ENCODE peak calls at places on chromosome 20, in seven cellular contexts. One of them, this sample, is unnamed.

GRCh38 chr20:18628330-18628941 is 40.6 kb downstream of the DTD1 start:
- DNase-seq in HCT116: no peak
- DNase-seq in IMR-90: no peak
- DNase-seq in esophagus squamous epithelium: no peak
- DNase-seq in spleen: no peak
- DNase-seq in adrenal gland: no peak
- DNase-seq in transverse colon: peak; percentile 17
- DNase-seq in this sample: peak; percentile 34

GRCh38 chr20:4040283-4041179 is 25.2 kb upstream of the RNF24 start:
- DNase-seq in HCT116: no peak
- DNase-seq in IMR-90: no peak
- DNase-seq in esophagus squamous epithelium: no peak
- DNase-seq in spleen: no peak
- DNase-seq in adrenal gland: no peak
- DNase-seq in transverse colon: peak; percentile 29
- DNase-seq in this sample: peak; percentile 22

GRCh38 chr20:39624316-39624715 is 662.2 kb downstream of the DHX35 start:
- DNase-seq in HCT116: no peak
- DNase-seq in IMR-90: no peak
- DNase-seq in esophagus squamous epithelium: no peak
- DNase-seq in spleen: no peak
- DNase-seq in adrenal gland: no peak
- DNase-seq in transverse colon: no peak
- DNase-seq in this sample: no peak

GRCh38 chr20:44566018-44566417 is 16.4 kb upstream of the PKIG start:
- DNase-seq in HCT116: no peak
- DNase-seq in IMR-90: no peak
- DNase-seq in esophagus squamous epithelium: no peak
- DNase-seq in spleen: no peak
- DNase-seq in adrenal gland: no peak
- DNase-seq in transverse colon: no peak
- DNase-seq in this sample: no peak

GRCh38 chr20:34058831-34059230 is 53.2 kb downstream of the EIF2S2 start:
- DNase-seq in HCT116: no peak
- DNase-seq in IMR-90: peak; percentile 23
- DNase-seq in esophagus squamous epithelium: no peak
- DNase-seq in spleen: no peak
- DNase-seq in adrenal gland: no peak
- DNase-seq in transverse colon: no peak
- DNase-seq in this sample: no peak

GRCh38 chr20:58673119-58673518 is 19.5 kb upstream of the NPEPL1 start:
- DNase-seq in HCT116: no peak
- DNase-seq in IMR-90: no peak
- DNase-seq in esophagus squamous epithelium: no peak
- DNase-seq in spleen: no peak
- DNase-seq in adrenal gland: peak; percentile 61
- DNase-seq in transverse colon: no peak
- DNase-seq in this sample: no peak

GRCh38 chr20:57879437-57880115 is 169.8 kb upstream of the PMEPA1 start:
- DNase-seq in HCT116: no peak
- DNase-seq in IMR-90: no peak
- DNase-seq in esophagus squamous epithelium: no peak
- DNase-seq in spleen: no peak
- DNase-seq in adrenal gland: no peak
- DNase-seq in transverse colon: no peak
- DNase-seq in this sample: no peak

GRCh38 chr20:41978246-41978790 is 360.1 kb upstream of the CHD6 start:
- DNase-seq in HCT116: no peak
- DNase-seq in IMR-90: no peak
- DNase-seq in esophagus squamous epithelium: no peak
- DNase-seq in spleen: no peak
- DNase-seq in adrenal gland: no peak
- DNase-seq in transverse colon: no peak
- DNase-seq in this sample: no peak

GRCh38 chr20:17735959-17736621 is 36.3 kb downstream of the BANF2 start:
- DNase-seq in HCT116: no peak
- DNase-seq in IMR-90: peak; percentile 26
- DNase-seq in esophagus squamous epithelium: no peak
- DNase-seq in spleen: no peak
- DNase-seq in adrenal gland: no peak
- DNase-seq in transverse colon: no peak
- DNase-seq in this sample: no peak

GRCh38 chr20:21265457-21266190 is 37.5 kb upstream of the XRN2 start:
- DNase-seq in HCT116: no peak
- DNase-seq in IMR-90: no peak
- DNase-seq in esophagus squamous epithelium: no peak
- DNase-seq in spleen: no peak
- DNase-seq in adrenal gland: no peak
- DNase-seq in transverse colon: no peak
- DNase-seq in this sample: no peak

GRCh38 chr20:63295422-63295821 is 2.4 kb downstream of the COL20A1 start:
- DNase-seq in HCT116: no peak
- DNase-seq in IMR-90: no peak
- DNase-seq in esophagus squamous epithelium: no peak
- DNase-seq in spleen: no peak
- DNase-seq in adrenal gland: no peak
- DNase-seq in transverse colon: no peak
- DNase-seq in this sample: no peak

GRCh38 chr20:62761058-62761758 is 35.1 kb upstream of the MRGBP start:
- DNase-seq in HCT116: no peak
- DNase-seq in IMR-90: no peak
- DNase-seq in esophagus squamous epithelium: no peak
- DNase-seq in spleen: peak; percentile 59
- DNase-seq in adrenal gland: no peak
- DNase-seq in transverse colon: no peak
- DNase-seq in this sample: no peak

GRCh38 chr20:48574383-48574782 is 253.4 kb downstream of the PREX1 start:
- DNase-seq in HCT116: peak; percentile 67
- DNase-seq in IMR-90: no peak
- DNase-seq in esophagus squamous epithelium: no peak
- DNase-seq in spleen: no peak
- DNase-seq in adrenal gland: no peak
- DNase-seq in transverse colon: no peak
- DNase-seq in this sample: no peak

GRCh38 chr20:41411458-41411857 is 44.8 kb upstream of the EMILIN3 start:
- DNase-seq in HCT116: no peak
- DNase-seq in IMR-90: peak; percentile 28
- DNase-seq in esophagus squamous epithelium: no peak
- DNase-seq in spleen: no peak
- DNase-seq in adrenal gland: no peak
- DNase-seq in transverse colon: no peak
- DNase-seq in this sample: no peak

GRCh38 chr20:64242003-64242796 is 13.3 kb upstream of the PCMTD2 start:
- DNase-seq in HCT116: no peak
- DNase-seq in IMR-90: no peak
- DNase-seq in esophagus squamous epithelium: no peak
- DNase-seq in spleen: peak; percentile 54
- DNase-seq in adrenal gland: no peak
- DNase-seq in transverse colon: no peak
- DNase-seq in this sample: no peak

DNA sequence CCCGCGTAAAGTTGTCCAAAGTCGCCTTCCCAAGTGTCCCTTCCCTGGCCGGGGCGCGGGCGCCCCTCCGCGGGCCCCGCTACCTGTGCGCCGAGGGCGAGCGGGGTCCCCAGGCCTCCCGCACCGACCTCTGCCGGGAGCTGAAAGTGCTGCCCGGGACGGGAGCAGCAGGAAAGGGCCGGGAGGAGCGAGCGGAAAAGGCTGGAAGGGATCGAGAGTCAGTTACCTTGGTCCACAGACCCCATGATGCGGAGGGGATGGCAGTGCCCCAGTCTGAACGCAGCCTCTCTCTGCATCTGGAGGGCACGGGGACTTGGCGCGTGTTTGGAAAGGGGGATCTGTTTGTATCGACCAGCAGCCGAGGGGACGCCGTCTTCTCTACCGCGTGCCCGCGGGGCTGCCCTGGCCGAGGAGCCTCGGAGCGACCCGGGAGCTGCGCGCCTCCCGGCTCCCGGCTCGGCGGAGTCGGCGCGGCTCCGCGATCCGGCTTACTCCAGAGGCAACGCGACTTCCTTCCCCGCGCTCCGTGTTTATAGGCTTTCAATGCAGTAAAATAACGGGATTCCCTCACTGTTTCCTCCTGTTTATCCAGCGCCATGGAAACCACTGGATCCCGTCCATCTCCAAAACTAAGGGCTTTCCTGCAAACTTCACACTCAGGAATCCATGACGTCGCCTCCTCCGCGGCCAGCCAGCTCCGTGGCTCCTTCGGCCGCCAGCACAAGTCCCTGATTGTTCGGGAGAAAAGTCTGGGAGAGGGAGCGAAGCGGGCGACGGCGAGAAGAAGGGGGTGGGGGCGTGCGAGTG is 20.0 kb upstream of the NFATC2 start:
- DNase-seq in HCT116: peak; percentile 26
- DNase-seq in IMR-90: peak; percentile 95
- DNase-seq in esophagus squamous epithelium: no peak
- DNase-seq in spleen: peak; percentile 77
- DNase-seq in adrenal gland: peak; percentile 85
- DNase-seq in transverse colon: peak; percentile 71
- DNase-seq in this sample: peak; percentile 75
- TF ChIP-seq POLR2A in HCT116: no peak
- TF ChIP-seq POLR2A in IMR-90: peak; percentile 97
- TF ChIP-seq POLR2A in esophagus squamous epithelium: peak; percentile 67
- TF ChIP-seq POLR2A in spleen: peak; percentile 23
- TF ChIP-seq POLR2A in adrenal gland: no peak
- TF ChIP-seq POLR2A in transverse colon: peak; percentile 82
- TF ChIP-seq POLR2A in this sample: peak; percentile 10

GRCh38 chr20:35277127-35277526 is 795 bp downstream of the MMP24OS start:
- DNase-seq in HCT116: no peak
- DNase-seq in IMR-90: no peak
- DNase-seq in esophagus squamous epithelium: no peak
- DNase-seq in spleen: peak; percentile 82
- DNase-seq in adrenal gland: no peak
- DNase-seq in transverse colon: no peak
- DNase-seq in this sample: no peak

GRCh38 chr20:35276408-35276807 is 1.5 kb downstream of the MMP24OS start:
- DNase-seq in HCT116: no peak
- DNase-seq in IMR-90: no peak
- DNase-seq in esophagus squamous epithelium: no peak
- DNase-seq in spleen: no peak
- DNase-seq in adrenal gland: peak; percentile 70
- DNase-seq in transverse colon: no peak
- DNase-seq in this sample: no peak

GRCh38 chr20:35279533-35280174 is 1.7 kb upstream of the MMP24OS start:
- DNase-seq in HCT116: no peak
- DNase-seq in IMR-90: no peak
- DNase-seq in esophagus squamous epithelium: no peak
- DNase-seq in spleen: no peak
- DNase-seq in adrenal gland: no peak
- DNase-seq in transverse colon: no peak
- DNase-seq in this sample: no peak

GRCh38 chr20:35279040-35279439 is 1.1 kb upstream of the MMP24OS start:
- DNase-seq in HCT116: no peak
- DNase-seq in IMR-90: peak; percentile 27
- DNase-seq in esophagus squamous epithelium: no peak
- DNase-seq in spleen: no peak
- DNase-seq in adrenal gland: no peak
- DNase-seq in transverse colon: no peak
- DNase-seq in this sample: no peak

GRCh38 chr20:35277531-35278395 is at the start of gene MMP24OS:
- DNase-seq in HCT116: peak; percentile 66
- DNase-seq in IMR-90: peak; percentile 82
- DNase-seq in esophagus squamous epithelium: peak; percentile 25
- DNase-seq in spleen: peak; percentile 98
- DNase-seq in adrenal gland: peak; percentile 95
- DNase-seq in transverse colon: peak; percentile 94
- DNase-seq in this sample: peak; percentile 92
- TF ChIP-seq CTCF in HCT116: peak; percentile 22
- TF ChIP-seq CTCF in IMR-90: peak; percentile 34
- TF ChIP-seq CTCF in esophagus squamous epithelium: no peak
- TF ChIP-seq CTCF in spleen: peak; percentile 44
- TF ChIP-seq CTCF in adrenal gland: no peak
- TF ChIP-seq CTCF in transverse colon: peak; percentile 13
- TF ChIP-seq CTCF in this sample: no peak

GRCh38 chr20:47358052-47358671 is 1.7 kb upstream of the ZMYND8 start:
- DNase-seq in HCT116: no peak
- DNase-seq in IMR-90: no peak
- DNase-seq in esophagus squamous epithelium: no peak
- DNase-seq in spleen: no peak
- DNase-seq in adrenal gland: no peak
- DNase-seq in transverse colon: no peak
- DNase-seq in this sample: no peak

GRCh38 chr20:47357296-47358051 is 975 bp upstream of the ZMYND8 start:
- DNase-seq in HCT116: peak; percentile 58
- DNase-seq in IMR-90: peak; percentile 94
- DNase-seq in esophagus squamous epithelium: peak; percentile 49
- DNase-seq in spleen: peak; percentile 96
- DNase-seq in adrenal gland: peak; percentile 98
- DNase-seq in transverse colon: peak; percentile 94
- DNase-seq in this sample: peak; percentile 92

GRCh38 chr20:47356220-47356525 is 326 bp downstream of the ZMYND8 start:
- DNase-seq in HCT116: no peak
- DNase-seq in IMR-90: no peak
- DNase-seq in esophagus squamous epithelium: no peak
- DNase-seq in spleen: no peak
- DNase-seq in adrenal gland: no peak
- DNase-seq in transverse colon: no peak
- DNase-seq in this sample: no peak

GRCh38 chr20:47355489-47356219 is 845 bp downstream of the ZMYND8 start:
- DNase-seq in HCT116: no peak
- DNase-seq in IMR-90: no peak
- DNase-seq in esophagus squamous epithelium: no peak
- DNase-seq in spleen: peak; percentile 41
- DNase-seq in adrenal gland: no peak
- DNase-seq in transverse colon: no peak
- DNase-seq in this sample: peak; percentile 60

GRCh38 chr20:47356526-47357295 is at the start of gene ZMYND8:
- DNase-seq in HCT116: peak; percentile 77
- DNase-seq in IMR-90: peak; percentile 92
- DNase-seq in esophagus squamous epithelium: peak; percentile 49
- DNase-seq in spleen: peak; percentile 93
- DNase-seq in adrenal gland: peak; percentile 99
- DNase-seq in transverse colon: peak; percentile 95
- DNase-seq in this sample: peak; percentile 83
- TF ChIP-seq POLR2A in HCT116: peak; percentile 74
- TF ChIP-seq POLR2A in IMR-90: peak; percentile 12
- TF ChIP-seq POLR2A in esophagus squamous epithelium: no peak
- TF ChIP-seq POLR2A in spleen: no peak
- TF ChIP-seq POLR2A in adrenal gland: no peak
- TF ChIP-seq POLR2A in transverse colon: peak; percentile 32
- TF ChIP-seq POLR2A in this sample: no peak

DNA sequence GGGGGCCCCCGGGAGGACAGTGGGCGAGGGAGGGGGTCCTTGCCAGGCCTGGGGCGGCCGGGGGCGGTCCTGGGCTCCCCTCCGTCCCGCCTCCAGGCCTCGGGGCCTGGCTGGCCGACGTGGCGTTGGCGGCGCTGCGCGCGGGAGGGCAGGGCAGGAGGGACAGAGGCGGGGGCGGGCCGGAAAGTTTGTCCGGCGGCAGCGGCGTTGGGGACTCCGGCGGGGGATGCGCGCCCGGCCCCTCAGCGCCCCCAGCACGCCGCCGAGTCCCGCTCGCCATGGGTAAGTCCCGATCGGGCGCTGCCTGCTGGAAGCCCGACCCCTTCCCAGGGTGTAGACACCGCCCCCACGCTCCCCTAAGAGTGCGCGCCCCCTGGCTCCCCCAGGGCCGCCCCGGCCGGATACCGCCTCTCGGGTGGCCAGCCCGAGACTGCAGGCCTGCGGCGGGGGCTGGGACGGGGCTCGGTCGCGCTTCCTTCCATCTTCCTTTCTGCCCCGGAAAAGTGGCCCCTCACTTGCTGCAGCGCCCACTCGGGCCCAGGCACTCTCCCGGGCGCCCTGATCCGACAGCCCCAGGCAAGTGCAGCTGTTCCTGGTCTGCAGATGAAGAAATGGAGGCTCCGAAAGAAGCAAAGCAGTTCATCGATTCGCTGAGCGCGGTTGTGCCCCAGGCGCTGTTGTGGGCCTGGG is at the start of gene SLC2A10:
- DNase-seq in HCT116: no peak
- DNase-seq in IMR-90: peak; percentile 61
- DNase-seq in esophagus squamous epithelium: no peak
- DNase-seq in spleen: no peak
- DNase-seq in adrenal gland: peak; percentile 63
- DNase-seq in transverse colon: peak; percentile 70
- DNase-seq in this sample: peak; percentile 77
- TF ChIP-seq CTCF in HCT116: no peak
- TF ChIP-seq CTCF in IMR-90: peak; percentile 3
- TF ChIP-seq CTCF in esophagus squamous epithelium: no peak
- TF ChIP-seq CTCF in spleen: no peak
- TF ChIP-seq CTCF in adrenal gland: no peak
- TF ChIP-seq CTCF in transverse colon: no peak
- TF ChIP-seq CTCF in this sample: no peak

This sample was measured in thyroid gland.